ENCODE peak calls at places on chromosomes 12 and 14, in four cellular contexts. One of them, this sample, is unnamed. For H3K4me1, the result is how much of the 10 kb centered on the place peaks cover.

GRCh38 chr12:93705237-93705636 is 28.1 kb downstream of the CRADD start:
- DNase-seq in cardiac muscle cell: no peak
- DNase-seq in ascending aorta: no peak
- DNase-seq in H1: no peak
- DNase-seq in this sample: no peak

GRCh38 chr14:47278233-47278842 is 397.1 kb downstream of the MDGA2 start:
- DNase-seq in cardiac muscle cell: peak
- DNase-seq in H1: peak
- DNase-seq in ascending aorta: no peak
- DNase-seq in this sample: no peak

GRCh38 chr14:87566986-87567385 is 426.0 kb downstream of the GALC start:
- DNase-seq in cardiac muscle cell: no peak
- DNase-seq in H1: no peak
- DNase-seq in ascending aorta: no peak
- DNase-seq in this sample: no peak

GRCh38 chr14:65131176-65131765 is 29.0 kb upstream of the MAX start:
- DNase-seq in ascending aorta: no peak
- DNase-seq in H1: no peak
- DNase-seq in cardiac muscle cell: no peak
- DNase-seq in this sample: no peak

GRCh38 chr12:32134144-32134888 is 27.7 kb downstream of the BICD1 start:
- DNase-seq in H1: no peak
- DNase-seq in cardiac muscle cell: no peak
- DNase-seq in ascending aorta: no peak
- DNase-seq in this sample: no peak

GRCh38 chr12:57793920-57794319 is 11.3 kb downstream of the TSFM start:
- DNase-seq in H1: no peak
- DNase-seq in ascending aorta: no peak
- DNase-seq in cardiac muscle cell: no peak
- DNase-seq in this sample: no peak

GRCh38 chr12:93802293-93802692 is 125.1 kb downstream of the CRADD start:
- DNase-seq in ascending aorta: no peak
- DNase-seq in cardiac muscle cell: no peak
- DNase-seq in H1: no peak
- DNase-seq in this sample: no peak

GRCh38 chr12:110794623-110795280 is 52.0 kb upstream of the CCDC63 start:
- DNase-seq in cardiac muscle cell: no peak
- DNase-seq in ascending aorta: no peak
- DNase-seq in H1: no peak
- DNase-seq in this sample: no peak

GRCh38 chr12:40137252-40137651 is 31.4 kb upstream of the SLC2A13 start:
- DNase-seq in cardiac muscle cell: no peak
- DNase-seq in H1: no peak
- DNase-seq in ascending aorta: no peak
- DNase-seq in this sample: no peak

GRCh38 chr12:39199371-39199770 is 243.5 kb downstream of the KIF21A start:
- DNase-seq in cardiac muscle cell: no peak
- DNase-seq in ascending aorta: no peak
- DNase-seq in H1: no peak
- DNase-seq in this sample: no peak

GRCh38 chr12:124709722-124710656 is 142.6 kb upstream of the NCOR2 start:
- DNase-seq in ascending aorta: no peak
- DNase-seq in cardiac muscle cell: no peak
- DNase-seq in H1: no peak
- DNase-seq in this sample: no peak

GRCh38 chr12:31895449-31896150 is 63.6 kb upstream of the RESF1 start:
- DNase-seq in ascending aorta: no peak
- DNase-seq in cardiac muscle cell: no peak
- DNase-seq in H1: no peak
- DNase-seq in this sample: no peak

GRCh38 chr12:115932073-115932472 is 345.4 kb downstream of the MED13L start:
- DNase-seq in ascending aorta: no peak
- DNase-seq in H1: no peak
- DNase-seq in cardiac muscle cell: no peak
- DNase-seq in this sample: peak

GRCh38 chr14:94334837-94335236 is 11.7 kb upstream of the SERPINA6 start:
- DNase-seq in cardiac muscle cell: no peak
- DNase-seq in H1: no peak
- DNase-seq in ascending aorta: no peak
- DNase-seq in this sample: no peak

GRCh38 chr12:124564232-124564958 is 3.0 kb downstream of the NCOR2 start:
- DNase-seq in cardiac muscle cell: peak
- DNase-seq in ascending aorta: no peak
- DNase-seq in H1: no peak
- DNase-seq in this sample: no peak

GRCh38 chr12:57430117-57430930 is 519 bp downstream of the R3HDM2 start:
- DNase-seq in ascending aorta: no peak
- DNase-seq in cardiac muscle cell: peak
- DNase-seq in H1: no peak
- DNase-seq in this sample: no peak

GRCh38 chr14:96215845-96216244 is 11.2 kb downstream of the BDKRB2 start:
- DNase-seq in cardiac muscle cell: no peak
- DNase-seq in H1: no peak
- DNase-seq in ascending aorta: no peak
- DNase-seq in this sample: no peak

DNA sequence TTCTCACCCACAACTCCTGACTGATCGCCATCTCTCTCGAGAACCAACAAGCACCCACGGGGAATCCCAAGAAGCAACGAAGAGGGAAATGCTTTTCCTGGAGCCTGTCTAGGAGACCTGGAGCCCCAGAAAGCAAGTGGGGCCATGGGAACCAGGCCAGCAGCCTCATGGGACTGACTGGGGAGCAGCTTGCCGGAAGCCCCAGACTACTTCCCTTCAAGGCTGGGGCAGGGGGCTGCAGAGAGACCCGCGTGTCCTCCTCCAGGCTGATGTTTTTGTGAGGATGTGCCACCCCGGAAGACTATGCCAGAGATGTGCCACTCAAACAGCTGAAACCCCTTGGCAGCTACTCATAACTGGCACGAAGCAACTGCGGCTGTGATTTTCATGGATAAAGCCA is 83.8 kb downstream of the ACTN1 start:
- DNase-seq in H1: no peak
- DNase-seq in ascending aorta: no peak
- DNase-seq in cardiac muscle cell: no peak
- DNase-seq in this sample: no peak
- H3K4me1 ChIP-seq in H1: under half
- H3K4me1 ChIP-seq in ascending aorta: under half
- H3K4me1 ChIP-seq in cardiac muscle cell: under half
- H3K4me1 ChIP-seq in this sample: under half

GRCh38 chr12:25017336-25017735 is 68.4 kb upstream of the BCAT1 start:
- DNase-seq in cardiac muscle cell: no peak
- DNase-seq in ascending aorta: no peak
- DNase-seq in H1: no peak
- DNase-seq in this sample: no peak
- TF ChIP-seq CTCF in cardiac muscle cell: no peak
- TF ChIP-seq CTCF in ascending aorta: no peak
- TF ChIP-seq CTCF in H1: no peak
- TF ChIP-seq CTCF in this sample: no peak

DNA sequence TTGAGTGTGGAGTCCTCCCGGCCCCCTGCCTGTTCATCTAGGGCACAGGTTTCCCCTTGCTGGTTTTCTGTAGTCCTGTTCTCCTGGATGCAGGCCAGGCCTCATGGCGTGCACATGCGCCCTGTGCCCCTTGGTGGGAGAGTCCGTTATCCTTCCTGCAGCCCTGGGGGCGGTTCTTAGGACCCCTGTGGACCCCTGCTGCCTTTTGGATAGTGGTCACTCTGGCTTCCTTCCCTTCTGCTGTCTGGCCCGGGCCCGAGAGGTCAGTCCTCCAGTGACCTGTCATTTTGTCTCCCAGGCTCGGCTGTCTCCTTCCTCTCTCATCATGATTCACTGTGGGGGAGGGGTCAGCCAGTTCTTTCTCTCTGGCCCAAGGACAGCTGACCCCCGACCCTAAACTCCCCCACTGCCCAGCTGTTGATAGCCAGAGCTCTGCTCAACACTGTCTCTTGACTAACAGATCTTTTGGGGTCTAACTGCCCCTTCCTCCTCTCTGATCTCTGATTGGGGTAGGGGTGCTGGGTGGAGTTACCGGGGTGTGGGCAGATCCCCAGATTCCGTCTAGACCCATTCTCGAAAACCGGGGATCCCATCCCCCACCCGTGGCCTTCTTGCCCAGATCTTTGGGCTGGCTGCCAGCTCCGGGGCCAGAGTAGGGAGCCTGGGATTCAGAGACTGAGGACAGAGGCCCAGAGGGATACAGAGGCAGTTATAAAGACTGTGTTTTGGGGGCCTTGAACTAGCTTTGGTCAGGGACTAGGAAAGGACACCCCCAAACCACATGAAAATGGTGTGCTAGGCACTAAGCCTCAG is 7.0 kb downstream of the CCND2 start:
- DNase-seq in H1: no peak
- DNase-seq in ascending aorta: no peak
- DNase-seq in cardiac muscle cell: no peak
- DNase-seq in this sample: peak
- H3K4me1 ChIP-seq in H1: under half
- H3K4me1 ChIP-seq in ascending aorta: under half
- H3K4me1 ChIP-seq in cardiac muscle cell: under half
- H3K4me1 ChIP-seq in this sample: half or more

GRCh38 chr12:92096346-92097136 is 49.1 kb downstream of the BTG1 start:
- DNase-seq in cardiac muscle cell: no peak
- DNase-seq in H1: no peak
- DNase-seq in ascending aorta: no peak
- DNase-seq in this sample: no peak

GRCh38 chr12:92098594-92099370 is 46.9 kb downstream of the BTG1 start:
- DNase-seq in ascending aorta: no peak
- DNase-seq in cardiac muscle cell: no peak
- DNase-seq in H1: no peak
- DNase-seq in this sample: no peak

GRCh38 chr12:92089559-92089958 is 56.1 kb downstream of the BTG1 start:
- DNase-seq in H1: no peak
- DNase-seq in ascending aorta: no peak
- DNase-seq in cardiac muscle cell: no peak
- DNase-seq in this sample: no peak

GRCh38 chr12:92088802-92089201 is 56.8 kb downstream of the BTG1 start:
- DNase-seq in ascending aorta: no peak
- DNase-seq in H1: no peak
- DNase-seq in cardiac muscle cell: no peak
- DNase-seq in this sample: no peak

GRCh38 chr12:92094751-92095161 is 50.9 kb downstream of the BTG1 start:
- DNase-seq in H1: no peak
- DNase-seq in ascending aorta: no peak
- DNase-seq in cardiac muscle cell: no peak
- DNase-seq in this sample: no peak
- TF ChIP-seq CTCF in H1: no peak
- TF ChIP-seq CTCF in ascending aorta: no peak
- TF ChIP-seq CTCF in cardiac muscle cell: peak
- TF ChIP-seq CTCF in this sample: no peak

GRCh38 chr12:75976913-75977312 is 54.7 kb downstream of the PHLDA1 start:
- DNase-seq in ascending aorta: no peak
- DNase-seq in H1: no peak
- DNase-seq in cardiac muscle cell: no peak
- DNase-seq in this sample: no peak
- H3K4me1 ChIP-seq in ascending aorta: under half
- H3K4me1 ChIP-seq in H1: under half
- H3K4me1 ChIP-seq in cardiac muscle cell: under half
- H3K4me1 ChIP-seq in this sample: under half

GRCh38 chr14:44942436-44942835 is 19.3 kb downstream of the KLHL28 start:
- DNase-seq in H1: no peak
- DNase-seq in cardiac muscle cell: no peak
- DNase-seq in ascending aorta: no peak
- DNase-seq in this sample: no peak

GRCh38 chr14:44944107-44944506 is 17.6 kb downstream of the KLHL28 start:
- DNase-seq in cardiac muscle cell: no peak
- DNase-seq in ascending aorta: no peak
- DNase-seq in H1: no peak
- DNase-seq in this sample: no peak

GRCh38 chr14:44940944-44941343 is 20.8 kb downstream of the KLHL28 start:
- DNase-seq in H1: no peak
- DNase-seq in cardiac muscle cell: no peak
- DNase-seq in ascending aorta: no peak
- DNase-seq in this sample: no peak

GRCh38 chr14:44941591-44941990 is 20.2 kb downstream of the KLHL28 start:
- DNase-seq in cardiac muscle cell: no peak
- DNase-seq in H1: no peak
- DNase-seq in ascending aorta: no peak
- DNase-seq in this sample: no peak

GRCh38 chr14:44945264-44945663 is 16.5 kb downstream of the KLHL28 start:
- DNase-seq in H1: no peak
- DNase-seq in ascending aorta: no peak
- DNase-seq in cardiac muscle cell: no peak
- DNase-seq in this sample: no peak
- TF ChIP-seq CTCF in H1: no peak
- TF ChIP-seq CTCF in ascending aorta: no peak
- TF ChIP-seq CTCF in cardiac muscle cell: no peak
- TF ChIP-seq CTCF in this sample: no peak

GRCh38 chr14:84127430-84127829 is 1402.5 kb upstream of the FLRT2 start:
- DNase-seq in ascending aorta: no peak
- DNase-seq in cardiac muscle cell: no peak
- DNase-seq in H1: no peak
- DNase-seq in this sample: no peak

GRCh38 chr14:84131924-84132323 is 1398.0 kb upstream of the FLRT2 start:
- DNase-seq in cardiac muscle cell: no peak
- DNase-seq in H1: no peak
- DNase-seq in ascending aorta: no peak
- DNase-seq in this sample: no peak

GRCh38 chr14:84129028-84129427 is 1400.9 kb upstream of the FLRT2 start:
- DNase-seq in ascending aorta: no peak
- DNase-seq in H1: no peak
- DNase-seq in cardiac muscle cell: no peak
- DNase-seq in this sample: no peak

DNA sequence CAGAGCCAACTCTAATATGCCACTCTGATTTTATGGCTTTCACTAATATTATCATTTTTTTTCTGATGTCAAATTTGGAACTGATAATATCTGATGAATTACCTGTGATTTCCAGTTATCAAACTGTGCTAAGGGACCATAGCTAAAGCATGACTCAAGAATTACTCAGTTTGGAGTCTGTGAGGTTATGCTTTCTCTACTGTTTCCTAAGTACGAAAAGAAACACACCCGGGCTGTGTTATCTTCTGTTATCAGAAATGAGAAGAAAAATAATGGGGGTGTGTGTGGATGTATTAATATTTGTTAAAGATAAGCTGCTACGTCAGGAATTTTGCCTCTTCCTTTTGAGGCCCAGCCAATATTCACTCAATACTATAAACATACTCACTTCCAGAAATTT is 1401.9 kb upstream of the FLRT2 start:
- DNase-seq in cardiac muscle cell: no peak
- DNase-seq in ascending aorta: no peak
- DNase-seq in H1: no peak
- DNase-seq in this sample: no peak
- H3K4me1 ChIP-seq in cardiac muscle cell: under half
- H3K4me1 ChIP-seq in ascending aorta: under half
- H3K4me1 ChIP-seq in H1: under half
- H3K4me1 ChIP-seq in this sample: under half

GRCh38 chr12:41269056-41269455 is 80.9 kb downstream of the PDZRN4 start:
- DNase-seq in H1: no peak
- DNase-seq in cardiac muscle cell: no peak
- DNase-seq in ascending aorta: no peak
- DNase-seq in this sample: no peak

DNA sequence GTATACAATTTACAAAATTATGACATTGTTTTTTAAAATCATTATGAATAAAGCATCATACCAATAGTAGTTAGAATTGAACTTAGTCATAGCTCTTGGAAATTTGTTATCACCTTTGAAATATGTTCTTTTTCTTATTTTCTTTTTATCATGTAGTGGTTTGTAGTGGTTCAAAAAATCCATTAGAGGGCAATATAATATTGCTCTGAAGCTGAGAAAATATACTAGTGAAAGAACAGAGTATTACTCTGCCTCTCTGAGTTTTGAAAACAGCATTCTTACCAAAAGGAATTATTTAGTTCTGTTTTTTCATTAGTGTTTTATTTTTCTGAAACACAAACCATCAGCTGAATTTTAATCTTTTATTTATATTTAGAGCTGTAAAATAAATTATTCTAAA is 76.2 kb downstream of the PDZRN4 start:
- DNase-seq in H1: no peak
- DNase-seq in ascending aorta: no peak
- DNase-seq in cardiac muscle cell: peak
- DNase-seq in this sample: no peak
- TF ChIP-seq CTCF in H1: no peak
- TF ChIP-seq CTCF in ascending aorta: peak
- TF ChIP-seq CTCF in cardiac muscle cell: peak
- TF ChIP-seq CTCF in this sample: no peak